ENCODE peak calls at places on chromosomes 5 and 9, in nine cellular contexts. Q is IMR-90, Z is GM23338, W is lower lobe of right lung, A is heart right ventricle, M is RWPE1, U is psoas muscle, J is breast epithelium, E is lung. O is an unnamed sample.

GRCh38 chr9:85914108-85914507 is 26.8 kb upstream of the NAA35 start:
- DNase-seq in Q (no peak), W (no peak), U (no peak), M (no peak), E (no peak), A (no peak), J (no peak), Z (no peak), O (no peak)

GRCh38 chr5:132777209-132778069 is at the start of gene SEPTIN8:
- DNase-seq in Z (peak), W (peak), E (no peak), M (peak), J (no peak), A (peak), Q (no peak), U (peak), O (no peak)

GRCh38 chr5:57176350-57176857 is 2.5 kb downstream of the GPBP1 start:
- DNase-seq in Z (no peak), Q (peak), U (no peak), W (no peak), M (no peak), E (no peak), J (no peak), A (no peak), O (no peak)

GRCh38 chr5:181261320-181262085 is 560 bp upstream of the TRIM52 start:
- DNase-seq in J (no peak), E (peak), A (peak), M (peak), Q (peak), W (peak), U (peak), Z (peak), O (no peak)

GRCh38 chr9:136326061-136326776 is 1.1 kb upstream of the GPSM1 start:
- DNase-seq in M (no peak), Q (peak), W (no peak), E (no peak), A (peak), J (no peak), Z (peak), U (no peak), O (no peak)

GRCh38 chr5:77321793-77322394 is 111.4 kb downstream of the PDE8B start:
- DNase-seq in W (no peak), J (no peak), E (no peak), A (no peak), Z (peak), Q (no peak), M (no peak), U (no peak), O (no peak)

GRCh38 chr5:77751328-77752023 is 24.7 kb downstream of the TBCA start:
- DNase-seq in U (no peak), A (no peak), Z (peak), E (no peak), J (no peak), M (no peak), W (no peak), Q (no peak), O (no peak)

GRCh38 chr5:139646912-139647391 is 1.2 kb upstream of the CXXC5 start:
- DNase-seq in A (no peak), J (peak), Q (no peak), U (peak), Z (peak), M (no peak), W (no peak), E (no peak), O (no peak)

GRCh38 chr5:168656633-168657032 is 77.5 kb upstream of the PANK3 start:
- DNase-seq in E (no peak), U (no peak), Z (no peak), M (no peak), A (no peak), W (no peak), J (no peak), Q (no peak), O (peak)

GRCh38 chr5:34563951-34564705 is 92.0 kb upstream of the RAI14 start:
- DNase-seq in A (no peak), Z (no peak), Q (peak), J (no peak), E (no peak), U (no peak), M (no peak), W (no peak), O (no peak)

GRCh38 chr9:133027134-133027533 is 3.7 kb upstream of the GTF3C5 start:
- DNase-seq in Z (no peak), W (no peak), U (no peak), E (no peak), A (no peak), Q (no peak), M (no peak), J (no peak), O (no peak)

GRCh38 chr5:54742417-54742889 is 224.9 kb downstream of the SNX18 start:
- DNase-seq in A (no peak), U (no peak), W (no peak), Q (peak), J (no peak), Z (peak), M (peak), E (no peak), O (no peak)

GRCh38 chr5:19880430-19880829 is 107.6 kb downstream of the CDH18 start:
- DNase-seq in Z (no peak), W (no peak), M (no peak), A (no peak), Q (no peak), J (no peak), U (no peak), E (no peak), O (no peak)

GRCh38 chr5:125348221-125348692 is 601.8 kb upstream of the ZNF608 start:
- DNase-seq in J (no peak), E (no peak), A (peak), U (peak), W (no peak), Z (peak), Q (no peak), M (no peak), O (no peak)

GRCh38 chr5:67209141-67209771 is 12.7 kb upstream of the CD180 start:
- DNase-seq in Q (peak), M (peak), Z (peak), W (no peak), A (no peak), J (peak), U (no peak), E (peak), O (peak)

GRCh38 chr9:134234001-134234660 is 69.8 kb upstream of the RNU6ATAC start:
- DNase-seq in E (no peak), U (no peak), W (no peak), Z (no peak), J (no peak), Q (no peak), M (peak), A (no peak), O (no peak)

GRCh38 chr5:145660897-145661650 is 174.1 kb downstream of the PRELID2 start:
- DNase-seq in U (no peak), J (no peak), A (no peak), Q (peak), E (no peak), Z (no peak), M (no peak), W (no peak), O (no peak)

DNA sequence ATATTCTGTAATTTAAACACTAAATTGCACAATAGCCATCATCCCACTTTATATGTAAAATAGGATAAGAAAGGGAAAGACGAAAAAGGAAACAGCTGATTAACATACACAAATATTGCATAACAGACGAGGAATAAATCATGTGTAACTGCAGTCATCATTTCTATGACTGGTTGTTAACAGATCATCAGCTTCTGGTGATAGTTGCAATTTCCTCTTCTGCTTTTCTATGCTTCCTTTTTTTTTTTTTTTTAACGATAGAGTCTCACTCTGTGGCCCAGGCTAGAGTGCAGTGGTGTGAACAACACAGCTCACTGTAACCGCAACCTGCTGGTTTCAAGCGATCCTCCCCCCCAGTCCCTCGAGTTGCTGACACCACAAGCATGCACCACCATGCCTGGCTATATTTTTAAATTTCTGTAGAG is 22.5 kb upstream of the JAKMIP2 start:
- DNase-seq in Z (no peak), A (no peak), Q (no peak), W (peak), E (no peak), U (peak), J (no peak), M (no peak), O (no peak)
- H3K27ac ChIP-seq in Z (no peak), A (no peak), Q (no peak), W (no peak), E (peak), U (no peak), J (no peak), M (no peak), O (no peak)

DNA sequence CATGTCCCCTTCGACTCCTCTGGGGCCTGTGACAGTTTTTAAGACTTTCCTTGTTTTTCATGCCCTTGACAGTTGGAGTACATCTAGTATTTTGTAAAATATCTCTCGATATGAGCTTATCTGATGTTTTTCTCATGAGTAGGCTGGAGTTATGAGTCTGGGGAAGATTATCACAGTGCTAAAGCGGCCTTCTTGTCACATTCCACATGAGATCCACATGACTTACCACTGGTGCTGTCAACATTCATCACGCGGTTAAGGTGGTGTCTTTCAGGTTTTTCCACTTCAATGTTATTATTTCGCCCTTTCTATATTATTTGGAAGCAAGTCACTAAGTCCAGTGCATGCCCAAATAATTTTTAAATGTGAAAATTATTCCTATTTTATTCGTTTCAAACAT is 17.1 kb upstream of the CAST start:
- DNase-seq in A (no peak), Q (no peak), U (no peak), Z (no peak), M (no peak), E (no peak), W (no peak), J (no peak), O (no peak)
- H3K27ac ChIP-seq in A (no peak), Q (no peak), U (no peak), Z (no peak), M (no peak), E (no peak), W (no peak), J (no peak), O (no peak)

GRCh38 chr9:110133608-110134214 is 74.2 kb downstream of the C9orf152 start:
- DNase-seq in E (no peak), W (no peak), A (no peak), Q (peak), Z (no peak), U (no peak), M (peak), J (no peak), O (peak)
- H3K27ac ChIP-seq in E (peak), W (no peak), A (no peak), Q (peak), Z (no peak), U (peak), M (peak), J (peak), O (no peak)

GRCh38 chr9:121301881-121302286 is 33.9 kb downstream of the GSN start:
- DNase-seq in Q (no peak), W (peak), A (no peak), J (peak), Z (no peak), M (no peak), U (peak), E (no peak), O (no peak)

GRCh38 chr9:121299125-121299466 is 31.1 kb downstream of the GSN start:
- DNase-seq in M (no peak), W (peak), Q (no peak), U (peak), J (no peak), A (peak), Z (peak), E (no peak), O (no peak)

GRCh38 chr9:121298689-121299112 is 30.7 kb downstream of the GSN start:
- DNase-seq in A (no peak), Z (peak), M (no peak), J (no peak), U (peak), W (no peak), E (no peak), Q (no peak), O (no peak)

GRCh38 chr9:121299467-121300282 is 31.7 kb downstream of the GSN start:
- DNase-seq in M (peak), A (peak), Z (peak), Q (no peak), J (peak), E (peak), U (peak), W (peak), O (no peak)

GRCh38 chr9:121300283-121301119 is 32.5 kb downstream of the GSN start:
- DNase-seq in W (no peak), U (peak), M (no peak), J (peak), Z (no peak), E (no peak), A (no peak), Q (no peak), O (no peak)
- H3K27ac ChIP-seq in W (peak), U (peak), M (peak), J (peak), Z (no peak), E (no peak), A (peak), Q (no peak), O (peak)

DNA sequence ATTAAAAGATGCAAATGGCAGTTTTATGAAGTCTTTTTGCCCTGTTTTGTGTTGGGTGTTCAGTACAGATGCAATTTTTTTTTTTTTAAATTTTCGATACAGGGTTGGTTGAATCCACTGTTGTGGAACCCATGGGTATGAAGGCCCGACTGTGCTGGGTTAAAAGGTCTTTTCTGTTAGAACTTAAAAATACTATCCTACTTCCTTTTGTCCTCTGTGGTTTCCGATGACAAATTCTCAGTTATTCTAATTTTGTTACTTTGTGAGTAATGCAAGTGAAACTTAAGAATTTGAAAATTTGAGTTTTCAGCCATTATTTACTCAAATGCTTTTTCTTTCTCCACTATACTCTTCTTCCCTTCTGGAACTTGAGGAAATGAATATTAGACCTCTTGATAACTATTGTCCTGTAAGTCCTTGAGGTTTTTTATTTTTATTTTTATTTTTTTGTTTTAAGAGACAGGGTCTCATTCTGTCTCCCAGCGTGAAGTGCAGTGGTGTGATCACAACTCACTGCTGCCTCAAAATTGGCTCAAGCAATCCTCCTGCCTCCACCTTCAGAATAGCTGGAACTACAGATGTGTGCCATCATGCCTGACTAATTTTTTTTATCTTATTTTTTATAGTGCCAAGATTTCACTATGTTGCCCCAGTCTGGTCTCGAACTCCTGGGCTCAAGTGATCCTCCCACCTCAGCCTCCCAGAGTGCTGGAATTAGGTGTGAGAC is 67.5 kb downstream of the ZCCHC7 start:
- DNase-seq in Q (peak), Z (no peak), E (no peak), U (no peak), M (no peak), A (no peak), W (no peak), J (no peak), O (no peak)
- H3K27ac ChIP-seq in Q (no peak), Z (no peak), E (no peak), U (no peak), M (no peak), A (no peak), W (no peak), J (no peak), O (no peak)

DNA sequence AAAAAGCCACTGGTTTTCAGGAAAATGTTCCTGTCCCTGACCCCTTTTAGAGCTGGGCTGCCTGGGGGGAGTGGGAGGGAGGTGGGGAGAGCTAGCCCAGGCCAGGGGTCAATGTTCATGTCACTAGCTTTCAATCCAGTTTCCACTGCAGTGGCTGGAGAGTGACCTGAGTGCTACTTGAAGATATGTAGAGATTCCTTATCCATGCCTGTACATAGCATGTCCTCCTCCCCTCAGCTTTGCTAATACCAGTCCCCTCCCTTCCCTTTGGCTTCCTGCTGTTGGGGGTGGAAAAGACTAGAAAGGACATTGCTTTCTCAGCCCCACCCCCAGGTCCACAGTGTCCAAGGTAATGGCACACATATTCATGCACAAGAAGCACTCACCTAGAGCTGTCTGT is 7.8 kb downstream of the DNAJB5 start:
- DNase-seq in W (no peak), A (no peak), Z (no peak), J (no peak), M (no peak), U (no peak), E (no peak), Q (no peak), O (no peak)
- H3K27ac ChIP-seq in W (no peak), A (no peak), Z (peak), J (no peak), M (peak), U (no peak), E (no peak), Q (no peak), O (peak)

GRCh38 chr5:147659166-147659929 is 123.2 kb downstream of the JAKMIP2 start:
- DNase-seq in A (no peak), Q (no peak), E (no peak), W (no peak), J (no peak), M (no peak), Z (no peak), U (no peak), O (no peak)
- H3K27ac ChIP-seq in A (no peak), Q (no peak), E (no peak), W (no peak), J (no peak), M (no peak), Z (peak), U (no peak), O (no peak)

GRCh38 chr9:34647651-34648050 is 1.2 kb downstream of the GALT start:
- DNase-seq in M (no peak), Z (no peak), J (no peak), E (no peak), U (no peak), A (no peak), W (no peak), Q (no peak), O (no peak)
- H3K27ac ChIP-seq in M (peak), Z (no peak), J (peak), E (peak), U (peak), A (no peak), W (peak), Q (peak), O (no peak)

GRCh38 chr9:121558423-121558950 is 58.8 kb upstream of the GGTA1 start:
- DNase-seq in A (no peak), W (no peak), Z (no peak), M (no peak), Q (no peak), U (no peak), E (no peak), J (no peak), O (no peak)

GRCh38 chr9:121559183-121559582 is 59.5 kb upstream of the GGTA1 start:
- DNase-seq in E (no peak), U (no peak), W (no peak), Z (no peak), J (no peak), M (no peak), A (no peak), Q (peak), O (no peak)

GRCh38 chr9:121556082-121556481 is 56.4 kb upstream of the GGTA1 start:
- DNase-seq in J (no peak), Z (no peak), W (no peak), A (no peak), Q (no peak), E (no peak), M (no peak), U (no peak), O (no peak)

GRCh38 chr9:121556580-121556979 is 56.9 kb upstream of the GGTA1 start:
- DNase-seq in W (no peak), E (peak), A (no peak), U (no peak), Z (no peak), M (peak), Q (peak), J (peak), O (peak)

DNA sequence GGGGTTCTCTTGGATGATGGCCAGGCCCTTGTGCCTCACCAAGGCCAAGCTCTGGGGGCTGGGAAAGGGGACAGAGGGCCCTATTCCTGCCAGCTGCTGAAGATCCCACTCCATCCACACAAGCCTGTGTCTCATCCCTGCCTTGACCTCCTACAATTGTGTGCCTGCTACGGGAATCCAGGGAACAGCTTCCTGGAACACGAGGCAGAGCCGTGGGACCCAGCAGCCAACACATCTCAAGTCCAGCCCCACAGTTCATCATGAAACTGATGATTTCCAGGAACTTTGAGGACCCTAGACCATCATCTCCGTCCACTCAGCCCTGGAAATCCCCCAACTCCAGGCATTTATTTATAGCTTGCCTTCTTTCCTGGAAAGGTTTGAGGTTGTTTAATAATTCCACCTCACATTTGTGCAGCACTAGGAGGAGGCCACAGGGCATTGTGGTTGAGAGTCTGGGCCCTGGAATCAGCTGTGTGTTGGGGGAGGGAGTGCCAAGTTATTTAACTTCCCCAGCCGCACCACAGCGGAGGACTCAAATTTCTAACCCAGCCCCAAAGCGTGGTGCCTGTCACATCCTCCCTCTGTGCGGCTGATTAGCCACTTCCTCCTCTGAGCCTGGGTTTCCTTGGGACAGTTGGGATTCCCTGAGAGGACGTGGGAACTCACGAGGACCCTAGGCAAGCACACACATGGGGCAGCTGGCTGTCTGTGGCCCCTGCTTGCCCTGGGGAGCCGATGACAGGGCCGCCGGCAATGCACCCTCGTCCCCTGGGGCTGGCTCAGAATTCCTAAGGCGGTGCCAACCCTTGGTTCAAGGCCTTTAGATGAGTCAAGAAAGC is 58.2 kb upstream of the GGTA1 start:
- DNase-seq in E (peak), A (peak), U (peak), W (peak), Z (peak), M (peak), Q (peak), J (peak), O (peak)
- H3K27ac ChIP-seq in E (peak), A (peak), U (peak), W (peak), Z (no peak), M (peak), Q (peak), J (peak), O (peak)

O was measured in epithelial cell of prostate.